ENCODE peak calls at places on chromosomes 5 and 9, in eight cellular contexts. L is cardiac fibroblast, E is GM18507, S is NCI-H2171 treated with DMSO at 0.1 percent for 48 hours, B is NCI-H345, W is hypothalamus, K is putamen, Z is brain microvascular endothelial cell. I is an unnamed sample.

GRCh38 chr9:12595400-12595799 is 97.8 kb upstream of the TYRP1 start:
- DNase-seq in B (no peak), E (no peak), W (no peak), K (no peak), S (no peak), L (no peak), Z (no peak), I (no peak)

GRCh38 chr5:159104058-159104651 is 4.4 kb upstream of the EBF1 start:
- DNase-seq in K (no peak), S (no peak), B (no peak), Z (peak; percentile 53), E (no peak), W (no peak), L (peak; percentile 61), I (peak; percentile 23)

GRCh38 chr9:76877961-76878360 is 28.0 kb downstream of the PRUNE2 start:
- DNase-seq in S (no peak), E (no peak), B (no peak), L (no peak), K (no peak), Z (no peak), W (no peak), I (no peak)

GRCh38 chr5:157801-158200 is 33.5 kb upstream of the LRRC14B start:
- DNase-seq in K (no peak), L (no peak), Z (no peak), B (no peak), S (no peak), E (no peak), W (no peak), I (peak; percentile 1)

GRCh38 chr9:135394699-135395645 is 84.6 kb upstream of the PPP1R26 start:
- DNase-seq in K (peak; percentile 14), E (no peak), S (no peak), Z (no peak), B (peak; percentile 4), W (no peak), L (no peak), I (no peak)

GRCh38 chr5:35285011-35285410 is 54.7 kb upstream of the PRLR start:
- DNase-seq in B (no peak), L (peak; percentile 18), W (no peak), K (no peak), E (no peak), S (no peak), Z (no peak), I (no peak)

GRCh38 chr9:127647451-127647850 is 35.4 kb downstream of the STXBP1 start:
- DNase-seq in S (no peak), B (no peak), E (no peak), Z (no peak), L (no peak), K (no peak), W (no peak), I (no peak)

GRCh38 chr5:36787365-36787764 is 89.2 kb upstream of the NIPBL start:
- DNase-seq in W (no peak), L (no peak), Z (no peak), E (no peak), B (no peak), K (no peak), S (no peak), I (no peak)

GRCh38 chr5:107459637-107460036 is 211.1 kb downstream of the EFNA5 start:
- DNase-seq in Z (no peak), S (no peak), K (no peak), W (no peak), B (no peak), L (no peak), E (no peak), I (no peak)

GRCh38 chr9:127569819-127570401 is 42.2 kb upstream of the STXBP1 start:
- DNase-seq in K (no peak), W (no peak), B (peak; percentile 82), Z (no peak), L (no peak), E (no peak), S (peak; percentile 80), I (no peak)

GRCh38 chr5:177371120-177371537 is 13.1 kb upstream of the SLC34A1 start:
- DNase-seq in W (no peak), Z (no peak), S (no peak), B (no peak), L (no peak), K (no peak), E (no peak), I (no peak)

GRCh38 chr5:125559296-125559695 is 812.9 kb upstream of the ZNF608 start:
- DNase-seq in L (peak; percentile 94), W (no peak), K (no peak), E (no peak), B (no peak), S (no peak), Z (peak; percentile 96), I (peak; percentile 70)

GRCh38 chr5:66143473-66144073 is 527 bp upstream of the SREK1 start:
- DNase-seq in W (no peak), B (no peak), E (no peak), Z (no peak), S (no peak), L (no peak), K (no peak), I (no peak)

GRCh38 chr9:12723409-12724028 is 30.3 kb downstream of the TYRP1 start:
- DNase-seq in S (peak; percentile 15), K (no peak), B (peak; percentile 34), W (no peak), E (no peak), L (peak; percentile 60), Z (no peak), I (no peak)

GRCh38 chr9:109766351-109766750 is 13.6 kb upstream of the PALM2AKAP2 start:
- DNase-seq in B (no peak), W (no peak), Z (peak; percentile 71), E (no peak), S (no peak), L (peak; percentile 58), K (no peak), I (no peak)

GRCh38 chr5:22391956-22392355 is 461.2 kb downstream of the CDH12 start:
- DNase-seq in W (no peak), B (no peak), S (peak; percentile 39), L (no peak), E (no peak), Z (no peak), K (no peak), I (no peak)

GRCh38 chr9:37029776-37030590 is 4.1 kb downstream of the PAX5 start:
- DNase-seq in E (no peak), B (no peak), Z (no peak), L (no peak), K (no peak), S (no peak), W (no peak), I (no peak)